ENCODE peak calls at places on chromosomes 4 and X, in nine cellular contexts. X is amniotic stem cell; K is memory B cell; Y is dermis microvascular lymphatic vessel endothelial cell; O is activated CD8-positive, alpha-beta memory T cell treated with anti-CD3 and anti-CD28 coated beads for 48 hours; W is substantia nigra; V is B cell; E is occipital lobe; P is neural crest cell. G is an unnamed sample.

GRCh38 chrX:105483011-105483410 is 262.5 kb upstream of the TEX13A start:
- DNase-seq in V (no peak), O (no peak), K (no peak), P (no peak), W (no peak), X (no peak), Y (no peak), E (no peak), G (no peak)

GRCh38 chr4:165844151-165844550 is 28.9 kb upstream of the TLL1 start:
- DNase-seq in V (no peak), P (no peak), X (no peak), K (no peak), Y (peak), O (no peak), W (no peak), E (no peak), G (no peak)

GRCh38 chrX:133258481-133258880 is 40.3 kb upstream of the TFDP3 start:
- DNase-seq in X (no peak), E (no peak), P (no peak), V (no peak), O (no peak), K (no peak), Y (no peak), W (no peak), G (no peak)

GRCh38 chr4:142150483-142150882 is 514.1 kb downstream of the IL15 start:
- DNase-seq in X (no peak), Y (no peak), E (no peak), O (no peak), V (no peak), P (no peak), K (no peak), W (no peak), G (no peak)

GRCh38 chr4:122584517-122584916 is 36.3 kb downstream of the IL21 start:
- DNase-seq in E (no peak), O (no peak), Y (peak), K (no peak), V (no peak), P (no peak), W (no peak), X (peak), G (no peak)

GRCh38 chr4:8278009-8278395 is 8.4 kb downstream of the HTRA3 start:
- DNase-seq in X (no peak), Y (no peak), E (no peak), K (no peak), W (no peak), P (no peak), V (no peak), O (no peak), G (no peak)

GRCh38 chr4:145878501-145879435 is 59.9 kb downstream of the ZNF827 start:
- DNase-seq in Y (no peak), P (no peak), X (peak), W (no peak), K (no peak), E (no peak), O (no peak), V (no peak), G (no peak)

GRCh38 chr4:19844436-19844835 is 407.3 kb upstream of the SLIT2 start:
- DNase-seq in V (no peak), O (no peak), Y (no peak), X (no peak), W (no peak), K (no peak), P (no peak), E (no peak), G (no peak)

GRCh38 chr4:78512357-78512920 is 39.1 kb upstream of the ANXA3 start:
- DNase-seq in E (no peak), X (no peak), P (no peak), O (no peak), K (no peak), W (no peak), V (no peak), Y (no peak), G (no peak)

GRCh38 chrX:9958183-9958582 is 9.0 kb upstream of the CLDN34 start:
- DNase-seq in X (no peak), W (no peak), O (no peak), P (no peak), E (no peak), K (no peak), V (no peak), Y (no peak), G (no peak)

GRCh38 chr4:136281889-136282288 is 1250.4 kb downstream of the PCDH18 start:
- DNase-seq in V (no peak), O (no peak), P (no peak), K (no peak), W (no peak), X (no peak), E (no peak), Y (no peak), G (no peak)

GRCh38 chr4:76589402-76589801 is 154.4 kb downstream of the SHROOM3 start:
- DNase-seq in P (no peak), O (no peak), W (no peak), V (no peak), K (no peak), Y (no peak), E (no peak), X (peak), G (no peak)

GRCh38 chr4:108171541-108172230 is 3.0 kb upstream of the LEF1 start:
- DNase-seq in P (peak), X (no peak), O (no peak), W (no peak), K (no peak), Y (no peak), V (peak), E (no peak), G (no peak)

GRCh38 chr4:189804884-189805283 is 135.8 kb upstream of the FRG1 start:
- DNase-seq in E (no peak), W (no peak), Y (no peak), P (no peak), V (no peak), K (no peak), X (no peak), O (no peak), G (no peak)

GRCh38 chrX:1463581-1464281 is 11.0 kb upstream of the ASMTL start:
- DNase-seq in X (no peak), O (no peak), K (no peak), Y (no peak), E (no peak), V (no peak), P (no peak), W (no peak), G (no peak)

GRCh38 chr4:122458625-122459024 is 2.1 kb upstream of the IL2 start:
- DNase-seq in W (no peak), P (no peak), O (no peak), X (no peak), Y (no peak), K (no peak), V (peak), E (no peak), G (no peak)

GRCh38 chr4:68361146-68361589 is 11.3 kb upstream of the YTHDC1 start:
- DNase-seq in V (no peak), K (no peak), X (no peak), P (no peak), O (no peak), Y (no peak), E (no peak), W (no peak), G (no peak)

GRCh38 chr4:126223784-126224407 is 909.1 kb downstream of the FAT4 start:
- DNase-seq in E (no peak), W (no peak), P (no peak), O (no peak), K (no peak), Y (no peak), V (no peak), X (no peak), G (no peak)

GRCh38 chr4:146585761-146586333 is 52.8 kb upstream of the POU4F2 start:
- DNase-seq in P (no peak), W (no peak), O (no peak), X (no peak), K (no peak), V (no peak), Y (no peak), E (no peak), G (no peak)

GRCh38 chrX:10280061-10280460 is 123.3 kb downstream of the CLCN4 start:
- DNase-seq in W (no peak), E (no peak), O (no peak), K (no peak), Y (no peak), V (no peak), P (no peak), X (no peak), G (no peak)

GRCh38 chr4:61533140-61533539 is 333.0 kb downstream of the ADGRL3 start:
- DNase-seq in O (no peak), V (no peak), E (no peak), Y (no peak), X (no peak), W (no peak), K (no peak), P (no peak), G (no peak)

GRCh38 chr4:27048350-27049100 is 187.9 kb downstream of the STIM2 start:
- DNase-seq in V (peak), P (no peak), W (no peak), X (no peak), K (peak), O (no peak), E (no peak), Y (peak), G (no peak)

GRCh38 chr4:186810613-186811150 is 87.0 kb upstream of the FAT1 start:
- DNase-seq in V (no peak), K (no peak), Y (no peak), O (no peak), P (no peak), E (no peak), X (no peak), W (no peak), G (no peak)

GRCh38 chrX:41895826-41896225 is 27.5 kb downstream of the CASK start:
- DNase-seq in Y (no peak), K (no peak), W (no peak), X (no peak), V (no peak), E (no peak), O (no peak), P (no peak), G (no peak)

GRCh38 chr4:1202526-1203378 is 30.4 kb upstream of the SPON2 start:
- DNase-seq in K (no peak), Y (no peak), W (no peak), O (no peak), V (no peak), E (no peak), P (no peak), X (no peak), G (no peak)

GRCh38 chrX:33078273-33078672 is 133.1 kb downstream of the DMD start:
- DNase-seq in K (no peak), P (no peak), V (no peak), W (no peak), X (no peak), E (no peak), O (no peak), Y (no peak), G (no peak)

GRCh38 chrX:101357166-101357795 is 8.7 kb upstream of the TIMM8A start:
- DNase-seq in Y (no peak), P (no peak), V (no peak), K (no peak), W (no peak), E (no peak), O (no peak), X (no peak), G (no peak)

GRCh38 chr4:40369437-40370278 is 34.5 kb downstream of the CHRNA9 start:
- DNase-seq in W (no peak), Y (no peak), X (no peak), E (no peak), K (no peak), P (no peak), V (no peak), O (no peak), G (no peak)

G was measured in amygdala.